ENCODE peak calls at places on chromosome 15, in four cellular contexts. Y is A549; I is activated CD4-positive, alpha-beta T cell treated with anti-CD3 and anti-CD28 coated beads for 4 hours; B is fibroblast of pulmonary artery. S is an unnamed sample.

GRCh38 chr15:91866971-91867372 is 13.5 kb downstream of the SLCO3A1 start:
- DNase-seq in B (peak), Y (no peak), I (no peak), S (peak)

GRCh38 chr15:35078221-35078915 is 6.7 kb downstream of the NANOGP8 start:
- DNase-seq in I (peak), Y (peak), B (peak), S (peak)

GRCh38 chr15:82928711-82929110 is 23.8 kb downstream of the HOMER2 start:
- DNase-seq in B (no peak), Y (no peak), I (no peak), S (no peak)

GRCh38 chr15:61380270-61380669 is 151.2 kb upstream of the RORA start:
- DNase-seq in B (no peak), Y (no peak), I (no peak), S (no peak)

GRCh38 chr15:85871545-85871944 is 76.8 kb upstream of the KLHL25 start:
- DNase-seq in Y (no peak), B (no peak), I (no peak), S (no peak)

GRCh38 chr15:76139368-76140068 is 79.7 kb downstream of the TMEM266 start:
- DNase-seq in B (peak), Y (peak), I (peak), S (peak)

GRCh38 chr15:62469478-62469873 is 304.4 kb upstream of the C2CD4B start:
- DNase-seq in B (no peak), I (no peak), Y (no peak), S (peak)

GRCh38 chr15:88399021-88399685 is 68.0 kb downstream of the MRPL46 start:
- DNase-seq in B (no peak), Y (no peak), I (no peak), S (no peak)

GRCh38 chr15:58755350-58755749 is 5.8 kb upstream of the ADAM10 start:
- DNase-seq in I (no peak), B (no peak), Y (no peak), S (no peak)

GRCh38 chr15:54840999-54841398 is 355.7 kb downstream of the RSL24D1 start:
- DNase-seq in B (no peak), Y (no peak), I (no peak), S (no peak)

GRCh38 chr15:38996111-38996541 is 431.5 kb upstream of the RASGRP1 start:
- DNase-seq in I (no peak), Y (no peak), B (peak), S (peak)

GRCh38 chr15:82680200-82681102 is 29.2 kb downstream of the AP3B2 start:
- DNase-seq in I (peak), B (no peak), Y (peak), S (no peak)

GRCh38 chr15:79403501-79403900 is 28.6 kb upstream of the MINAR1 start:
- DNase-seq in I (no peak), B (no peak), Y (no peak), S (peak)

GRCh38 chr15:36965561-36966342 is 134.6 kb downstream of the MEIS2 start:
- DNase-seq in Y (no peak), B (peak), I (no peak), S (peak)

GRCh38 chr15:99117563-99118257 is 12.8 kb downstream of the SYNM start:
- DNase-seq in I (no peak), B (no peak), Y (no peak), S (no peak)

GRCh38 chr15:86690566-86690965 is 610.9 kb downstream of the AGBL1 start:
- DNase-seq in I (no peak), B (no peak), Y (no peak), S (no peak)

GRCh38 chr15:99257107-99257750 is 5.9 kb downstream of the LRRC28 start:
- DNase-seq in B (no peak), Y (no peak), I (no peak), S (no peak)

GRCh38 chr15:50225057-50225456 is 40.5 kb downstream of the HDC start:
- DNase-seq in I (no peak), B (no peak), Y (no peak), S (no peak)

GRCh38 chr15:53197426-53197839 is 407.3 kb upstream of the ONECUT1 start:
- DNase-seq in B (peak), I (no peak), Y (peak), S (peak)

GRCh38 chr15:95733931-95734330 is 596.6 kb upstream of the NR2F2 start:
- DNase-seq in Y (no peak), I (peak), B (no peak), S (no peak)

GRCh38 chr15:64180235-64180824 is 17.5 kb upstream of the PPIB start:
- DNase-seq in B (no peak), Y (no peak), I (no peak), S (no peak)

GRCh38 chr15:35953424-35953823 is 407.5 kb upstream of the DPH6 start:
- DNase-seq in I (no peak), Y (no peak), B (no peak), S (no peak)

GRCh38 chr15:101521084-101521483 is 31.6 kb upstream of the PCSK6 start:
- DNase-seq in I (no peak), Y (no peak), B (no peak), S (no peak)

GRCh38 chr15:51121118-51121517 is 26.4 kb upstream of the TNFAIP8L3 start:
- DNase-seq in Y (peak), B (peak), I (no peak), S (peak)

GRCh38 chr15:79030470-79030869 is 60.1 kb downstream of the RASGRF1 start:
- DNase-seq in B (no peak), Y (no peak), I (no peak), S (no peak)

GRCh38 chr15:26260517-26261133 is 397.5 kb upstream of the ATP10A start:
- DNase-seq in B (peak), I (no peak), Y (peak), S (peak)

GRCh38 chr15:57667171-57667924 is 39.2 kb upstream of the POLR2M start:
- DNase-seq in Y (peak), I (no peak), B (peak), S (peak)

GRCh38 chr15:68277131-68277604 is 377 bp upstream of the FEM1B start:
- DNase-seq in Y (peak), B (peak), I (peak), S (peak)

GRCh38 chr15:68379058-68379758 is 52.8 kb downstream of the ITGA11 start:
- DNase-seq in Y (no peak), B (no peak), I (no peak), S (no peak)

GRCh38 chr15:74265046-74265639 is 29.0 kb downstream of the CCDC33 start:
- DNase-seq in Y (no peak), I (no peak), B (peak), S (peak)

GRCh38 chr15:85531083-85531482 is 150.7 kb downstream of the AKAP13 start:
- DNase-seq in Y (no peak), I (no peak), B (no peak), S (no peak)

GRCh38 chr15:74315626-74316025 is 51.8 kb downstream of the CYP11A1 start:
- DNase-seq in I (no peak), Y (no peak), B (no peak), S (no peak)

GRCh38 chr15:40340740-40341400 is at the start of gene CCDC9B:
- DNase-seq in I (no peak), B (peak), Y (peak), S (peak)

GRCh38 chr15:63364293-63365003 is 17.2 kb downstream of the CA12 start:
- DNase-seq in Y (no peak), B (peak), I (no peak), S (no peak)